ENCODE peak calls at places on chromosomes 1 and 21, in six cellular contexts. Z, S, J, Q, U and B are unnamed samples.

GRCh38 chr1:181391297-181391905 is 91.9 kb upstream of the CACNA1E start:
- DNase-seq in S (no peak), U (peak), Q (no peak), Z (no peak), J (no peak), B (no peak)

GRCh38 chr1:147539122-147539575 is 2.2 kb upstream of the BCL9 start:
- DNase-seq in Z (peak), U (no peak), S (no peak), Q (no peak), J (peak), B (no peak)

GRCh38 chr1:161766102-161766981 is at the start of gene ATF6:
- DNase-seq in Z (peak), J (peak), S (peak), Q (peak), U (peak), B (peak)

GRCh38 chr1:115492880-115493279 is 148.9 kb upstream of the VANGL1 start:
- DNase-seq in Z (no peak), J (peak), Q (no peak), U (no peak), S (no peak), B (peak)

GRCh38 chr1:199113265-199113869 is 474.5 kb downstream of the PTPRC start:
- DNase-seq in J (peak), Z (no peak), S (peak), U (peak), Q (peak), B (no peak)

GRCh38 chr1:94539496-94539895 is 2.1 kb downstream of the F3 start:
- DNase-seq in J (peak), Z (no peak), Q (no peak), U (no peak), S (peak), B (no peak)

GRCh38 chr1:86914998-86915736 is 732 bp downstream of the HS2ST1 start:
- DNase-seq in Q (peak), U (peak), Z (peak), J (peak), S (peak), B (no peak)

GRCh38 chr1:100494393-100495084 is 43.4 kb upstream of the GPR88 start:
- DNase-seq in Z (no peak), J (peak), S (no peak), U (no peak), Q (no peak), B (no peak)

GRCh38 chr1:209845405-209845725 is 17.6 kb downstream of the UTP25 start:
- DNase-seq in U (no peak), Z (no peak), J (no peak), Q (no peak), S (no peak), B (peak)

GRCh38 chr1:209854196-209854595 is 26.4 kb downstream of the UTP25 start:
- DNase-seq in U (no peak), Q (no peak), Z (no peak), J (no peak), S (no peak), B (no peak)

GRCh38 chr1:209853677-209854076 is 25.9 kb downstream of the UTP25 start:
- DNase-seq in U (no peak), Q (no peak), S (no peak), Z (no peak), J (no peak), B (no peak)

GRCh38 chr1:209849388-209849787 is 21.6 kb downstream of the UTP25 start:
- DNase-seq in J (no peak), Z (no peak), U (no peak), S (no peak), Q (no peak), B (peak)

DNA sequence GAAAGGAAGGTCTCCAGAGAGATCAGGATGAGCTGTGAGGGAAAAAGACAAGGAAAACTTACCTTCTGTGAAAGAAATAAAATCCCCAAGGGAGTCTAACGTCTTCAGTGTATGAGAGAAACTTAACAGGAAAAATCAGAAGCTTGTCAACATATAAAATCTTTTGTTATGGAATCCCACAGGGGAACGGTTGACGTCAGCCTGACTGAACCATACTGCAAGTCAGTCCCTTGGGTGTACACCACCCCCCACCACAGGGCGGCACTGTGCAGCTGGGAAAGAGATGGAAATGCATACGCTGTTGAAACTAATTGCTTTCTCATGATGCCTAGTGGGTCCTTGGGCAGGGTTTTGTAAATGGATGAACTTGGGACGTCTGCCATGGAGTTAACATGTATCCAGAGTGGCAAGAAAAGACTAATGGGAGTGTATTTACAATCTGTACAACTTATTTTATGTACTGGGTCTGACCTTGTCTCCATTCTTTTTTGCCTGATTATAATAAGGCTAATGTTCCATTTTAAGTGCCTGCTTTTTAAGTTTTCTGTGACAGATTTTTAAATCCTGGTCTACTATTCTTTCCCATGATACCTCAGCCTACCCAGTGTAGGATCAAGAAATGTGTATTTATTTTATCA is 22.7 kb downstream of the UTP25 start:
- DNase-seq in Q (peak), U (peak), J (peak), S (peak), Z (no peak), B (peak)
- TF ChIP-seq CTCF in Q (peak), U (peak), J (peak), S (peak), Z (no peak), B (peak)

DNA sequence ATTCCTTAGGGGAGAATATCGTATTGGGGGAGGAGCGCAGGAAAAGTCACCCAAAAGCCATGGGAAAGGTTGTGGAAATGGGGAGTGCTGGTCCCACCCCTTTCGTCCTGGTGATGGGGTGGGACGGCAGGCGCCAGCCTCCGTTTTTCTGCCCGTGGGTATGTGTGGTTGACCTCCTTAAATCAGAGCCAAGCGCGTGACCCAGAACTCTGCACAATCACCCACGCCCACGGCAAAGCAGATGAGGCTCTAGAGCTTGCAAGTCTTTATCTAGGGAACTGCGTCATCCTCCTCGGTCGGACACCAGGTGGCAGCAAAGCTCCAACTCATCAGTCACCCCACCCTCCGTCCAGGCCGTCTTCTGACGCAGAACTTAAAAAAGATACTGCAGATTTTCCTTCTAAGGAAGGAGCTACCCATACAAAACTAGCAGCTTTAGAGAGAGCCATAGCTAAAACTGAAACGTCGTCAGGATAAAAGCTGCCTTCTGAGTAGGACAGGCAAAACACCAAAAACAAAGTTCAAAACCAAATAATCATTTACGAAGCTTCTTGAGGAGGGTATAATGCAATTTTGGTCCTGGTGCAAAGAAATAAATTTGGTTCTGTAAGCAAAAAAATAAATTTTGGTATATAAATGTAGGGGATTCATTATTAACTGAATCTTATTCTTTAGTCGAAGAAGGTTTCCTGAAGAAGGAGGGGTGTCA is 62.0 kb downstream of the TBX19 start:
- DNase-seq in Z (peak), S (peak), Q (peak), U (peak), J (peak), B (peak)
- H3K4me3 ChIP-seq in Z (no peak), S (peak), Q (no peak), U (no peak), J (no peak), B (peak)

GRCh38 chr1:9181990-9182783 is 52.4 kb upstream of the H6PD start:
- DNase-seq in J (no peak), Z (no peak), S (peak), Q (peak), U (peak), B (no peak)
- TF ChIP-seq CTCF in J (peak), Z (peak), S (no peak), Q (no peak), U (no peak), B (no peak)

DNA sequence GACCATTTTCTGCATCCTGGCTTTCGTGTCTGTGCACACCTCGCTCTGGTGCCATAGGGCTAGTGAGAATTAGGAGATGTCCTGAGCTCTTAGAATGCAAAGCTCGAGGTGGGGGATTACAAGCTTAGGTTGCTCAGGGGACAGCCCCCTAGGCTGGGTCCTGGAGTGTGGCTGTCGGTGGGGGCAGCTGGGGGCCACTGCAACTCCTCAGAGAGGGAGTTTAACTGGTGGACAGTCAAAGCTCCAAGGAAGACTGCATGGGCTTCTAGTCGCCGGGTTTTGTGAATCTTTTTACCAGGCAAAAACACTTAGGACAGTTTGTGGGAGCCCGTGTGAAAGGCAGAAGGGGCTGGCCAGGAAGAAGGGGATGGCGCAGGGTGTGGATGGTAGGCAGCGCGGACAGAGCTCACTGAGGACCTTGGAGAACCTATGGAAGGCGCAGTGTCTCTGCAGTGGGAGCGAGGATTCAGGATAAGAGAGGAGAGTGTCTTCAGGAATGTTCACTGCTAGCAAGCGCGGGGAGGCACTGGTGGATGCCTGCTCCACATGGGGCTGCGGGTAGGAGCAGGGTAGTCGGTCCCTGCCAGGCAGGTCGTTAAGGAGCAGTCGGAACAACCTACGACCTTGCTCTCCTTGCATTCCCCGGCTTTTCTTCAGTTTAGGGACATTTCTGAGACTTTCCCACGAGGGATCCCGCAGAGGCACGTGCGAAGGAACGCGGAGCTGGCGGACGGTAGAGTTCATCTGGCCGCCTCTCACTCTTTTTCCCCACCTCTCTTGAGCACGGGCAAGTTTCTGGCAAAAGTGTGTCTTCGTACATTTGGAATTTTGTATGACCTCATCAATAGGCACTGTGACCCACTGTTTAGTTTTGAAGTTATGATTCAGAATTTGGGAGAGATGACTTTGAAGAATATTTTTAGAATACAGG is 12.9 kb upstream of the KCNE1 start:
- DNase-seq in Z (no peak), Q (no peak), U (peak), J (peak), S (no peak), B (no peak)
- H3K4me3 ChIP-seq in Z (peak), Q (no peak), U (no peak), J (peak), S (peak), B (peak)

GRCh38 chr1:245858683-245859509 is 648.2 kb downstream of the SMYD3 start:
- DNase-seq in Z (no peak), U (no peak), Q (no peak), J (peak), S (no peak), B (no peak)
- TF ChIP-seq CTCF in Z (no peak), U (peak), Q (no peak), J (peak), S (no peak), B (no peak)

DNA sequence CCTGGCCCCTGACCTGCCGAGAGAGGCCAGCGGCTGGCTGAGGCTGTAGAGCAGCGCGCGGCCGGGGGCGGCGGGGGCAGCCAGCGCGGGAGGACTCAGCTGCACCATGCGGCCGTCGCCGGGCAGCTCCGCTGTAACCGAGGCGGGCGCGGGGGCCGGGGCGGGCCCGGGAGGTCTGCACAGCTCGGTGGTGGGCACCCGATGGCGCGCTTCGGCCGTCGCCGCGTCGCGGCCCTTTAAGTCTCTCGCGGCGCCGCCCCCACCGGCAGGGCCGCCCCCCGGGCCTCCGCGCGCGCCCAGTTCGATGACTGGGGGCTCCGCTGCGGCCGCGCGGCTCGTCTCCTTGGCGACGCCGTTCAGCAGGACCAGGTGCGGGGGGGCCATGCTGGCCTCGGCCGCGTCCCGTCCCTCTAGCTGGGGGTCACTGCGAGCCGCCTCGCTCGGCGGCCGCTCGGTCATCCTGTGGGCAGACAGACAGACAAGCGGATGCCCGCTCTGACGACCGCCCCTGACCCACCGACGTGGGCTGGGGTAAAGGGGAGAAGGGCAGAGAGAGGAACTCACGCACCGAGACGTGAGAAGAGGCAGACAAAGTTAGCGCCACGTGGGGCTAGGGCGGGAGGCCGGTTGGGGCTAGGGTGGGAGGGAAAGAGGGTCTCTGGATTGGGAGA is 6.5 kb downstream of the TAL1 start:
- DNase-seq in Q (no peak), U (peak), Z (peak), J (no peak), S (no peak), B (no peak)
- H3K4me3 ChIP-seq in Q (no peak), U (peak), Z (no peak), J (no peak), S (peak), B (peak)

GRCh38 chr21:46456750-46457149 is 1.9 kb upstream of the DIP2A start:
- DNase-seq in J (no peak), U (no peak), S (no peak), Q (no peak), Z (no peak), B (no peak)

GRCh38 chr21:46457801-46458314 is 833 bp upstream of the DIP2A start:
- DNase-seq in Q (no peak), U (no peak), J (peak), Z (no peak), S (peak), B (no peak)

GRCh38 chr21:46459024-46459355 is 299 bp downstream of the DIP2A start:
- DNase-seq in J (no peak), U (no peak), Z (no peak), S (no peak), Q (no peak), B (no peak)

GRCh38 chr21:46459356-46460112 is 843 bp downstream of the DIP2A start:
- DNase-seq in S (peak), Q (peak), U (peak), Z (peak), J (peak), B (no peak)

GRCh38 chr21:46458315-46459023 is at the start of gene DIP2A:
- DNase-seq in Q (peak), U (peak), S (peak), J (peak), Z (peak), B (peak)
- TF ChIP-seq CTCF in Q (no peak), U (no peak), S (no peak), J (no peak), Z (no peak), B (no peak)

DNA sequence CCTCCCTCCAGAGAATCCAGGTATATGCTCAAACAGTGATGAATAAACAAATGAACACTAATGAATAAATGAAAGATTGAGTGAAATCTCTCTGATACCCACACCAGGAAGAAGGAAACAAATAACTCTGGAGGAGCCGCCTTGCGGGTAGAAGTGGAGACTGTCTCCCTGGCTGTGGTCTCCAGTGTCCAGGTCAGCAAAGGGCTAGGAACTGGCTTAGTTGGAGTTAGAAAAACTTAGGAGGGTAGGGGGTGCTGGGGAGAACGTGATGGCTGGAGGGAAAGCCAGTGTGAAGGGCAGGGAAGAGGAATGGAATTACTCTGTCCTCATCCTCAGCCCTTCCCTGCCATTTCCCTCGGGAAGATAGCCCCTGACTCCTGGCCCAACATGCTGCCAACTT is 537 bp downstream of the RHBDL2 start:
- DNase-seq in Z (no peak), S (no peak), Q (no peak), J (no peak), U (no peak), B (no peak)
- H3K4me3 ChIP-seq in Z (peak), S (peak), Q (no peak), J (peak), U (no peak), B (peak)